ENCODE peak calls at places on chromosomes 11 and 22, in five cellular contexts. Q, D, M, H and L are unnamed samples.

GRCh38 chr22:27150530-27150909 is 493.1 kb downstream of the MIAT start:
- DNase-seq in Q (no peak), D (no peak), M (peak; percentile 10), H (no peak), L (peak; percentile 37)

GRCh38 chr22:36442506-36443197 is 38.8 kb downstream of the TXN2 start:
- DNase-seq in D (no peak), Q (no peak), H (no peak), M (no peak), L (no peak)

GRCh38 chr11:13861411-13861810 is 101.1 kb upstream of the SPON1 start:
- DNase-seq in M (no peak), H (no peak), Q (no peak), D (no peak), L (no peak)

GRCh38 chr11:113876798-113877672 is 1.7 kb upstream of the USP28 start:
- DNase-seq in M (no peak), H (no peak), Q (no peak), D (no peak), L (no peak)

GRCh38 chr22:27154717-27155116 is 497.3 kb downstream of the MIAT start:
- DNase-seq in Q (no peak), H (no peak), M (no peak), D (no peak), L (peak; percentile 89)

GRCh38 chr11:76626921-76627391 is 43.6 kb downstream of the LRRC32 start:
- DNase-seq in D (peak; percentile 69), Q (peak; percentile 28), H (no peak), M (no peak), L (peak; percentile 90)

GRCh38 chr11:65041206-65042035 is at the start of gene SAC3D1:
- DNase-seq in H (no peak), Q (no peak), M (peak; percentile 46), D (no peak), L (no peak)

GRCh38 chr11:64208796-64209562 is 2.5 kb downstream of the FERMT3 start:
- DNase-seq in D (no peak), H (no peak), M (no peak), Q (no peak), L (no peak)

GRCh38 chr11:111417011-111417765 is 38.1 kb upstream of the POU2AF1 start:
- DNase-seq in D (no peak), H (no peak), M (peak; percentile 21), Q (no peak), L (no peak)

GRCh38 chr22:36606114-36606513 is 77.1 kb upstream of the EIF3D start:
- DNase-seq in M (no peak), Q (no peak), H (no peak), D (no peak), L (no peak)

GRCh38 chr11:3158131-3158591 is 6.9 kb downstream of the OSBPL5 start:
- DNase-seq in D (no peak), M (no peak), H (no peak), Q (no peak), L (no peak)

GRCh38 chr11:10108901-10109665 is 184.9 kb downstream of the SBF2 start:
- DNase-seq in D (peak; percentile 83), Q (no peak), H (no peak), M (no peak), L (no peak)

GRCh38 chr11:30488304-30488998 is 97.7 kb downstream of the MPPED2 start:
- DNase-seq in D (peak; percentile 47), Q (no peak), M (peak; percentile 82), H (no peak), L (no peak)

GRCh38 chr11:120715239-120715638 is 203.7 kb downstream of the GRIK4 start:
- DNase-seq in H (no peak), M (no peak), D (peak; percentile 15), Q (no peak), L (no peak)

GRCh38 chr22:47687776-47688175 is 925.3 kb downstream of the TBC1D22A start:
- DNase-seq in M (no peak), H (no peak), Q (no peak), D (no peak), L (no peak)

GRCh38 chr22:50723991-50724390 is 14.0 kb upstream of the ACR start:
- DNase-seq in M (no peak), H (no peak), Q (no peak), D (no peak), L (no peak)

GRCh38 chr11:117010808-117011540 is 87.3 kb downstream of the SIK3 start:
- DNase-seq in M (peak; percentile 97), Q (no peak), D (peak; percentile 96), H (no peak), L (no peak)

GRCh38 chr11:92846542-92847125 is 122.8 kb upstream of the MTNR1B start:
- DNase-seq in H (no peak), Q (no peak), D (no peak), M (no peak), L (no peak)

GRCh38 chr22:41132555-41132954 is 40.2 kb downstream of the EP300 start:
- DNase-seq in H (no peak), Q (no peak), M (no peak), D (no peak), L (no peak)

GRCh38 chr11:133997556-133997955 is 40.8 kb upstream of the IGSF9B start:
- DNase-seq in D (no peak), H (no peak), M (no peak), Q (no peak), L (no peak)

GRCh38 chr11:64844330-64845124 is at the start of gene CDC42BPG:
- DNase-seq in H (no peak), Q (no peak), D (peak; percentile 58), M (peak; percentile 55), L (peak; percentile 37)